ENCODE peak calls at places on chromosomes 3 and 15, in ten cellular contexts. J is fibroblast of lung, B is adrenal gland, M is astrocyte of the spinal cord, P is cardiac muscle cell, W is pancreas, Y is upper lobe of right lung, I is breast epithelium, O is sigmoid colon, D is A549. V is an unnamed sample.

GRCh38 chr3:107235193-107235922 is 141.9 kb upstream of the CCDC54 start:
- DNase-seq in I (no peak), O (no peak), M (no peak), J (peak; percentile 25), D (no peak), P (no peak), Y (no peak), W (no peak), B (peak; percentile 21), V (no peak)

GRCh38 chr15:65082303-65082958 is 5.9 kb downstream of the KBTBD13 start:
- DNase-seq in O (no peak), W (no peak), Y (peak; percentile 67), B (no peak), D (no peak), P (peak; percentile 45), M (no peak), J (no peak), I (no peak), V (no peak)

GRCh38 chr15:38587214-38587613 is 22.6 kb upstream of the RASGRP1 start:
- DNase-seq in O (no peak), W (no peak), D (no peak), I (no peak), M (no peak), P (no peak), Y (no peak), J (no peak), B (no peak), V (no peak)

GRCh38 chr3:157094301-157094700 is 65.6 kb downstream of the CCNL1 start:
- DNase-seq in Y (no peak), W (no peak), B (no peak), O (no peak), P (no peak), M (no peak), D (no peak), I (no peak), J (no peak), V (no peak)

GRCh38 chr3:45861043-45861846 is 19.3 kb upstream of the LZTFL1 start:
- DNase-seq in D (no peak), O (no peak), I (no peak), B (no peak), W (no peak), M (no peak), P (peak; percentile 26), Y (no peak), J (no peak), V (no peak)

GRCh38 chr3:134364936-134365765 is 9.1 kb downstream of the AMOTL2 start:
- DNase-seq in Y (peak; percentile 47), B (no peak), W (no peak), D (no peak), I (peak; percentile 43), O (peak; percentile 58), M (peak; percentile 50), J (no peak), P (no peak), V (peak; percentile 72)

GRCh38 chr3:129365779-129366178 is 62.7 kb downstream of the EFCAB12 start:
- DNase-seq in J (no peak), Y (no peak), D (no peak), I (no peak), W (no peak), O (no peak), M (no peak), P (no peak), B (no peak), V (no peak)

GRCh38 chr3:71218508-71218907 is 365.0 kb downstream of the FOXP1 start:
- DNase-seq in M (no peak), I (no peak), O (no peak), J (no peak), Y (no peak), D (no peak), W (no peak), B (no peak), P (no peak), V (no peak)

GRCh38 chr15:38085931-38086562 is 151.6 kb downstream of the TMCO5A start:
- DNase-seq in M (peak; percentile 73), Y (no peak), P (no peak), D (no peak), I (no peak), W (no peak), O (no peak), B (no peak), J (peak; percentile 91), V (no peak)

GRCh38 chr15:54131410-54131809 is 153.2 kb downstream of the UNC13C start:
- DNase-seq in I (no peak), B (no peak), P (no peak), J (no peak), O (no peak), D (no peak), M (no peak), W (no peak), Y (no peak), V (no peak)

GRCh38 chr15:48550822-48551525 is 94.5 kb downstream of the FBN1 start:
- DNase-seq in J (peak; percentile 43), Y (no peak), W (no peak), P (no peak), B (no peak), D (no peak), M (peak; percentile 19), I (no peak), O (no peak), V (no peak)

GRCh38 chr15:74384566-74385441 is 17.4 kb upstream of the CYP11A1 start:
- DNase-seq in I (no peak), Y (no peak), D (no peak), O (no peak), M (peak; percentile 40), B (no peak), P (no peak), W (no peak), J (peak; percentile 82), V (no peak)

GRCh38 chr3:7241584-7242302 is 380.8 kb downstream of the GRM7 start:
- DNase-seq in D (no peak), B (no peak), I (no peak), W (peak; percentile 4), M (no peak), O (no peak), J (peak; percentile 53), P (no peak), Y (no peak), V (no peak)

GRCh38 chr3:106176734-106177133 is 307.9 kb upstream of the CBLB start:
- DNase-seq in D (no peak), B (no peak), M (peak; percentile 32), W (no peak), P (no peak), I (no peak), O (no peak), Y (no peak), J (peak; percentile 30), V (no peak)

GRCh38 chr3:42024578-42025387 is 62.9 kb upstream of the ULK4 start:
- DNase-seq in P (no peak), O (no peak), I (no peak), B (no peak), M (peak; percentile 42), Y (no peak), J (no peak), D (no peak), W (no peak), V (no peak)

GRCh38 chr3:85740561-85740960 is 781.8 kb downstream of the CADM2 start:
- DNase-seq in Y (no peak), D (no peak), I (no peak), W (no peak), M (no peak), J (peak; percentile 36), P (no peak), B (no peak), O (no peak), V (no peak)

DNA sequence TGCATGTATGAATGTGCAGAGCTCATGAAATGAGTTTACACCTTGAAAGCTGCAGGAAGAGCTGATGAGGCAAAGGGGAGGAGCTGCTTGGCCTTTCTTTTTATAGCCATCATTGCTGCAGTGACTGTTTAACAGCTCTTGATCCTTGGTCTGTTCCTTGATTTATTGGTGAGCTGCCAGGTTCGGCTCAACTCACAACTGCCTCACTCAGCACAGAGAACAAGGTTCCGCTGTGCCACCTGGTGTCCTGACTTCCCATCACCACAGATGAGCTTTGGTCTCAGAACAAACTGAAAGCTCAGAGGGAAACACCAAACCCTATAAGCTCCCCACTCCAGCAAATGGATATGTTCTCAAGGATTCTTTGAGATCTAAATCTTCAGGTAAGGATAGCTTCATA is 626.1 kb downstream of the MAGI1 start:
- DNase-seq in O (peak; percentile 90), D (no peak), P (peak; percentile 70), I (no peak), J (no peak), B (peak; percentile 15), Y (no peak), W (peak; percentile 40), M (no peak), V (no peak)
- TF ChIP-seq CTCF in O (peak; percentile 39), D (no peak), P (no peak), I (no peak), J (no peak), B (no peak), Y (peak; percentile 6), W (no peak), M (no peak), V (no peak)

DNA sequence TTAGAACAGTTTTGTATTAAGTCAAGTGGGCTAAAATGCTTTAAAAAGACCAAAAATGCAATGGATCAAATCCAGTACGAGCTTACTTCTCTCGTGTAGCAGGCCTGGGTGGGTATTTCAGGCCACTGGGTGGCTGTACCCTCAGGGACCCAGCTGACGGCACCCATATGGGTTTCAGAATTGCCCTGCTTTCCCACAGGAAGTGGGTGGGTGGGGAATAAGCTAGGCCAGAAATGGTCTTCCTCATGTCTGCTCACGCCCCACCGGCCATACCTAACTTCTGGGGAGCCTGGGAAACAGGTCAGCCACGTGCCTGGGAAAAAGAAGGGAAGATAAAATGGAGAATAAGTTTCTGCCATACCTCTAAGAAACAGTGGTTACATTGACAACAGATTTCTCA is 20.3 kb downstream of the GPR160 start:
- DNase-seq in M (no peak), O (no peak), J (no peak), B (no peak), D (no peak), W (no peak), Y (no peak), P (no peak), I (no peak), V (no peak)
- H3K4me3 ChIP-seq in M (no peak overlapping the region), O (no peak overlapping the region), J (no peak overlapping the region), B (no peak overlapping the region), D (no peak overlapping the region), W (no peak overlapping the region), Y (no peak overlapping the region), P (no peak overlapping the region), I (no peak overlapping the region), V (no peak overlapping the region)

DNA sequence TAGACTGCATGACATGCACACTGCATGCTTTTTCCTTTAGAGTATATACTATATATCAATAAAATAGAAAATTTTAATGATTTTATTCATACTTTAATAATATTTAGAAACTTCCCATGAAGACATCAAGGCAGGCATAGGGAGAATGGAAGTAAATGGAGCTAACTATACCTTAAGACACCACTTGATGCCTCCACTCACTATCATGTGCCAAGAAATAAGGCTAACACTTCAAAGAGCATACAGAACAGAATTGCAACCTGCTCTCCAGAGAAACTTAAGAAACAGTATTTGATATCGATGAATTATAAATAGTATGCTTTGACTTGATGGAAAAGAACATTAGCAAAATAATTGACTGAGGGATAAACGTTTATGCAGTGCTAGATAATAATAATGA is 192.6 kb upstream of the MBNL1 start:
- DNase-seq in P (no peak), M (peak; percentile 32), I (no peak), Y (no peak), O (no peak), D (no peak), J (peak; percentile 18), W (no peak), B (no peak), V (no peak)
- TF ChIP-seq CTCF in P (no peak), M (no peak), I (no peak), Y (no peak), O (no peak), D (no peak), J (peak; percentile 20), W (no peak), B (no peak), V (no peak)

GRCh38 chr15:87121357-87121756 is 1041.7 kb downstream of the AGBL1 start:
- DNase-seq in O (no peak), I (no peak), Y (no peak), D (no peak), M (peak; percentile 13), P (no peak), J (peak; percentile 24), B (no peak), W (no peak), V (no peak)
- H3K4me3 ChIP-seq in O (no peak overlapping the region), I (no peak overlapping the region), Y (no peak overlapping the region), D (no peak overlapping the region), M (no peak overlapping the region), P (no peak overlapping the region), J (no peak overlapping the region), B (no peak overlapping the region), W (no peak overlapping the region), V (no peak overlapping the region)

V was measured in coronary artery.